ENCODE peak calls at places on chromosomes 6 and 20, in seven cellular contexts. L, C, W, N, G, F and P are unnamed samples.

GRCh38 chr6:33171889-33172203 is 20.4 kb downstream of the COL11A2 start:
- DNase-seq in G (no peak), L (no peak), C (no peak), F (no peak), N (no peak), W (no peak), P (no peak)

GRCh38 chr20:25376236-25376635 is 14.4 kb downstream of the ABHD12 start:
- DNase-seq in F (no peak), N (no peak), L (no peak), W (no peak), C (no peak), G (no peak), P (no peak)

GRCh38 chr6:106477158-106477557 is 116.6 kb downstream of the CRYBG1 start:
- DNase-seq in L (no peak), N (no peak), G (no peak), W (no peak), C (no peak), F (no peak), P (no peak)

GRCh38 chr20:15976047-15976731 is 597.1 kb downstream of the KIF16B start:
- DNase-seq in C (peak), L (no peak), W (no peak), G (no peak), N (no peak), F (no peak), P (no peak)

GRCh38 chr6:12232339-12232738 is 57.8 kb upstream of the EDN1 start:
- DNase-seq in N (peak), L (no peak), W (no peak), C (no peak), F (no peak), G (no peak), P (no peak)

GRCh38 chr6:170553686-170554085 is 483 bp upstream of the TBP start:
- DNase-seq in W (no peak), F (peak), L (no peak), C (no peak), N (peak), G (no peak), P (no peak)

GRCh38 chr6:42140756-42141602 is 1.4 kb downstream of the C6orf132 start:
- DNase-seq in W (peak), F (no peak), G (no peak), L (no peak), C (no peak), N (peak), P (no peak)

GRCh38 chr6:118506071-118506638 is 41.9 kb upstream of the PLN start:
- DNase-seq in C (no peak), N (no peak), F (no peak), W (no peak), G (no peak), L (no peak), P (no peak)

GRCh38 chr6:15073883-15074465 is 171.9 kb upstream of the JARID2 start:
- DNase-seq in N (no peak), W (no peak), F (no peak), L (no peak), C (no peak), G (no peak), P (no peak)

GRCh38 chr20:52410746-52411317 is 219.3 kb upstream of the ZFP64 start:
- DNase-seq in L (no peak), F (no peak), C (no peak), G (no peak), N (peak), W (no peak), P (no peak)

GRCh38 chr6:56241106-56241812 is 6.1 kb downstream of the COL21A1 start:
- DNase-seq in C (no peak), W (no peak), F (no peak), N (no peak), G (no peak), L (no peak), P (no peak)

GRCh38 chr6:36118550-36119107 is 11.7 kb upstream of the MAPK13 start:
- DNase-seq in N (peak), F (no peak), L (no peak), C (no peak), W (no peak), G (no peak), P (peak)

GRCh38 chr20:58224974-58225373 is 3.5 kb downstream of the ANKRD60 start:
- DNase-seq in C (no peak), N (peak), W (no peak), F (no peak), L (no peak), G (no peak), P (no peak)

GRCh38 chr6:107658920-107659879 is 164.9 kb downstream of the SCML4 start:
- DNase-seq in W (no peak), G (no peak), F (no peak), C (no peak), N (no peak), L (no peak), P (no peak)

GRCh38 chr20:50891138-50891537 is 40.1 kb downstream of the ADNP start:
- DNase-seq in G (no peak), L (no peak), C (no peak), N (no peak), W (no peak), F (no peak), P (no peak)

GRCh38 chr6:85135376-85136094 is 314.3 kb upstream of the NT5E start:
- DNase-seq in L (no peak), N (peak), F (no peak), G (no peak), W (no peak), C (no peak), P (no peak)

GRCh38 chr20:36307412-36308317 is 1.5 kb downstream of the DLGAP4 start:
- DNase-seq in W (peak), L (no peak), N (no peak), G (no peak), C (peak), F (no peak), P (no peak)

GRCh38 chr6:161370882-161371281 is 97.0 kb upstream of the AGPAT4 start:
- DNase-seq in N (peak), C (peak), W (no peak), G (peak), L (peak), F (peak), P (peak)

GRCh38 chr6:129646617-129647016 is 63.4 kb downstream of the ARHGAP18 start:
- DNase-seq in F (no peak), W (no peak), G (no peak), N (peak), C (no peak), L (no peak), P (no peak)

GRCh38 chr6:140401666-140402255 is 1027.3 kb upstream of the CITED2 start:
- DNase-seq in F (no peak), W (no peak), C (no peak), L (no peak), N (no peak), G (no peak), P (no peak)

GRCh38 chr20:23047001-23047737 is 2.3 kb downstream of the THBD start:
- DNase-seq in F (no peak), L (no peak), N (no peak), C (no peak), W (no peak), G (no peak), P (no peak)

GRCh38 chr6:52552278-52552643 is 24.6 kb downstream of the TRAM2 start:
- DNase-seq in L (no peak), N (no peak), C (no peak), W (peak), G (no peak), F (no peak), P (no peak)

GRCh38 chr6:29624520-29624961 is 8.4 kb downstream of the GABBR1 start:
- DNase-seq in N (no peak), W (no peak), C (peak), G (no peak), F (no peak), L (no peak), P (no peak)

GRCh38 chr20:7695622-7696021 is 244.6 kb downstream of the HAO1 start:
- DNase-seq in F (no peak), C (no peak), G (no peak), W (no peak), N (peak), L (no peak), P (no peak)

GRCh38 chr6:53168516-53169257 is 20.0 kb upstream of the GCM1 start:
- DNase-seq in F (no peak), L (no peak), C (no peak), G (no peak), W (no peak), N (peak), P (no peak)

GRCh38 chr20:46133886-46134654 is 16.0 kb downstream of the CD40 start:
- DNase-seq in G (no peak), L (no peak), C (no peak), W (no peak), N (no peak), F (no peak), P (no peak)

GRCh38 chr6:146985111-146985510 is 219.1 kb upstream of the STXBP5 start:
- DNase-seq in F (no peak), G (peak), W (no peak), N (no peak), L (no peak), C (no peak), P (no peak)

GRCh38 chr6:121333196-121333595 is 1.1 kb downstream of the TBC1D32 start:
- DNase-seq in F (no peak), G (no peak), C (no peak), N (peak), W (no peak), L (no peak), P (no peak)

GRCh38 chr6:121335111-121336008 is 1.1 kb upstream of the TBC1D32 start:
- DNase-seq in G (no peak), N (peak), W (no peak), L (no peak), C (no peak), F (no peak), P (no peak)

GRCh38 chr6:121339639-121340226 is 5.5 kb upstream of the TBC1D32 start:
- DNase-seq in C (peak), W (peak), F (no peak), G (no peak), L (no peak), N (no peak), P (no peak)

GRCh38 chr6:121334299-121335104 is at the start of gene TBC1D32:
- DNase-seq in C (peak), G (peak), L (peak), W (peak), N (peak), F (peak), P (peak)
- TF ChIP-seq CTCF in C (no peak), G (no peak), L (no peak), W (no peak), N (no peak), F (no peak), P (no peak)

GRCh38 chr20:62395311-62396242 is 8.7 kb downstream of the RPS21 start:
- DNase-seq in G (no peak), W (no peak), N (no peak), F (no peak), L (no peak), C (no peak), P (no peak)
- TF ChIP-seq CTCF in G (peak), W (no peak), N (peak), F (no peak), L (no peak), C (peak), P (no peak)

GRCh38 chr20:34873583-34874093 is 982 bp upstream of the GGT7 start:
- DNase-seq in N (no peak), W (no peak), C (no peak), G (no peak), L (no peak), F (no peak), P (no peak)

GRCh38 chr20:34872604-34873224 is at the start of gene GGT7:
- DNase-seq in L (peak), N (peak), F (peak), C (peak), G (peak), W (peak), P (peak)

GRCh38 chr20:34871966-34872603 is 571 bp downstream of the GGT7 start:
- DNase-seq in C (peak), N (no peak), G (no peak), W (no peak), F (no peak), L (no peak), P (no peak)

GRCh38 chr20:34875657-34876160 is 703 bp upstream of the ACSS2 start:
- DNase-seq in F (no peak), N (no peak), G (no peak), L (no peak), C (no peak), W (no peak), P (no peak)

GRCh38 chr20:34874094-34874654 is 1.5 kb upstream of the GGT7 start:
- DNase-seq in W (peak), F (peak), G (peak), L (no peak), N (peak), C (peak), P (peak)
- TF ChIP-seq CTCF in W (no peak), F (peak), G (peak), L (peak), N (peak), C (peak), P (peak)

DNA sequence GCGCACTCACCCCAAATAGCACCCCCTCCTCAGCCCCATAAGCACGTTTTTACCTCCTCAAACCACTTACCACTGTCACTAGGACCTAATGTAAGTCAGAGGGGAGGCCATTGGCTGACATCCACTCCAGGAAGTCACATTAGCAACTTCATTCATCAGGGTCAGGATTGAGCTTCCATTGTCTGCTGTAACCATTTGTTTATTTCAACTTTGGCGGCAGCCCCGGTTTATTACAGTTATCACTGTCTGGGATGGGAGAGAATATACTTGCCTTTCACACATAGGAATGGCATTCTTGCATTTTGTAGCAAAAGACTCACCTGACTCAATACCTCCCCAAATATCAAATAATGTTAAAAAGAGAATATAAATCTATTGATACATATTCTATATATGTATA is 38.3 kb downstream of the MAFB start:
- DNase-seq in C (peak), L (no peak), F (no peak), W (no peak), G (no peak), N (no peak), P (no peak)
- TF ChIP-seq CTCF in C (no peak), L (no peak), F (no peak), W (no peak), G (no peak), N (no peak), P (no peak)

DNA sequence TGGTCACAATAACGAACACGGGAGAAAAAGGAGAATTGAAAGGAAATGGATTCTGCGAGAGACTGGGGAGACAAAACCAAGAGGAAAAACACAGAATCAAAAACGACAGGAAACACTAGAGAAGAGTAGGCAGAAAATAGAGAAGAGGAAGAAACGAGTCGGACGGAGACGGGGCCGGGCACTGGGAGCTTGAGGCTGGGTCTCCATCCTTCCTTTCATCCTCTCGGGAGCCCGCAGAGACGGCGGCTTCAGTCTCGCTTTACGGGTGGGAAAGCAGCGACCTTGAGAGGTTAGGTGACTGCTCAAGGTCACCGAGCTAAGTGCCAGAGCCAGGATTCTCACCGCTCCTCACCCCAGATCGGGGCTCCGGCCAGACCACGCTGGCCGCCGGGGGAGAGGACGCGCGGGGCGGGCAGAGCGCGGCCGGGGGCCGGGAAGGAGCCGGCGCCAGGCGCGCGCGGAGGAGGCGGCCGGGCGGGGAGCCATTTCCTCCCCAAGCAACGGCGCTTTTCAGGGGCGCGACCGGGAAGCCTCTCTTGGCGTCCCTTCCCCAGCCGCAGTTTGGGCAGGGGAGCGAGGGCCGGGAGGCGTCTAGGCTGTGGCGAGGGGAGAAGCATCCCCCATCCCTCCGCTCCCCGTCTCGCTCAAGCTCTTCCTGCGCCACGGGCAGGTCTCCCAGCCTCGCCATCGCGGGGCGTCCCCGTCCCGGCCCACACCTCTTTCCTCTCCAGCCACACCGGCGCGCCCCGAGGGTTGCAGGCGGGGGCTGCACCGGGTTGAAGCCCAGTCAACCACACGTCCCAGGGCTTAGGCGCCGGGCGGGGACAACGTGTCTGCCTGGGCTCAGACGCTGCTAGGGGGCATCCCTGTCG is 24.0 kb upstream of the MAP3K7 start:
- DNase-seq in G (no peak), C (peak), W (peak), F (no peak), N (no peak), L (peak), P (peak)
- TF ChIP-seq CTCF in G (no peak), C (no peak), W (no peak), F (no peak), N (no peak), L (no peak), P (no peak)

GRCh38 chr6:157273756-157274088 is 49.6 kb downstream of the TMEM242 start:
- DNase-seq in G (peak), F (no peak), N (no peak), C (peak), L (no peak), W (peak), P (peak)

GRCh38 chr6:157271911-157272310 is 51.4 kb downstream of the TMEM242 start:
- DNase-seq in N (no peak), F (no peak), W (peak), L (no peak), C (peak), G (no peak), P (no peak)

GRCh38 chr6:157271441-157271840 is 51.9 kb downstream of the TMEM242 start:
- DNase-seq in F (no peak), L (no peak), N (no peak), G (no peak), C (peak), W (peak), P (no peak)

GRCh38 chr6:157272866-157273755 is 50.2 kb downstream of the TMEM242 start:
- DNase-seq in L (no peak), W (peak), G (peak), C (peak), F (no peak), N (no peak), P (no peak)

GRCh38 chr6:157272372-157272771 is 50.9 kb downstream of the TMEM242 start:
- DNase-seq in W (peak), N (no peak), C (peak), F (no peak), G (no peak), L (no peak), P (no peak)
- TF ChIP-seq CTCF in W (no peak), N (no peak), C (no peak), F (no peak), G (no peak), L (no peak), P (no peak)

GRCh38 chr6:2192971-2193370 is 52.4 kb downstream of the GMDS start:
- DNase-seq in W (no peak), F (no peak), C (no peak), L (no peak), N (no peak), G (no peak), P (no peak)

GRCh38 chr6:2188397-2188796 is 57.0 kb downstream of the GMDS start:
- DNase-seq in N (no peak), L (no peak), F (no peak), G (no peak), W (no peak), C (no peak), P (no peak)

GRCh38 chr6:2191390-2191740 is 54.0 kb downstream of the GMDS start:
- DNase-seq in C (no peak), W (no peak), N (no peak), L (no peak), F (no peak), G (no peak), P (no peak)

GRCh38 chr6:2188856-2189384 is 56.5 kb downstream of the GMDS start:
- DNase-seq in C (no peak), F (no peak), N (no peak), L (no peak), W (no peak), G (no peak), P (no peak)

DNA sequence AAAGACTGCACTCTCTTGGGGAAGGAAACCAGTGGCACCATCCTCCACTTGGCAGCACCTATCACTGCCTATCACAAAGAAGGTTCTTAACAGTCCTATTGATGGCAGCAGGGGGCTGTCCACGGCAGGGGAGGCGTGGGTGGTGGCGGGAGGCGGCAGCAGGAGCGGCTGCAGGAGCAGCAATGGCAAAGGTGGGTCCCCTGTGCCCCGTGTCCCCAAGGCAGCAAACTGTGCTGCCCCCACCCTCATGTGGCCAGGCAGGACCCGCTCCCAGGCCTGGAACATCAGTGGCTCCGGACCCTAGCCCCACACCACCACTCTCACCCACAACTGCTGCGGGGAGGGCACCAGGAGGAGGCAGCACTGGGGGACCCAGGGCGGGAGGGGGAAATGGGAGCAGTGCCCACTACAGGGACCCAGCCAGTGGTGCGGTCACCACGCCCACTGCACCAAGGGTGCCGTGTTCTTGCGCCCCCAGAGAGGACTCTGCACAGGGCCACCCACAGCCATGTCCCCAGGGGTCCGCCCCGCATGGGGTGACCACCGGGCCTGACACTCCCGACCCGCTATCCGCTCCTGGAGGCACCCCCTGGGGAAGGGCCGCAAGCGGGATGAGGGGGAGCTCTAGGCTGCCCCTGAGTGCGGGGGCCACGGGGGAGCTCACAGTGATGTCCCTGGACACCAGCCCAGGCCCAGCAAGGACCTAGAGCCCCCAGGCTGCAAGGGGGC is 54.6 kb downstream of the GMDS start:
- DNase-seq in W (no peak), N (no peak), F (no peak), G (no peak), C (no peak), L (no peak), P (no peak)
- TF ChIP-seq CTCF in W (no peak), N (no peak), F (no peak), G (no peak), C (peak), L (no peak), P (no peak)

GRCh38 chr20:1360094-1360493 is 31.2 kb upstream of the SDCBP2 start:
- DNase-seq in F (no peak), C (no peak), N (no peak), L (no peak), W (no peak), G (no peak), P (no peak)
- TF ChIP-seq CTCF in F (peak), C (peak), N (peak), L (no peak), W (no peak), G (no peak), P (no peak)